ENCODE peak calls at places on chromosomes 3 and 15, in nine cellular contexts. K is H9; L is kidney epithelial cell; Y is stimulated activated CD4-positive, alpha-beta T cell treated with anti-CD3 and anti-CD28 coated beads, Interleukin-1b, Interleukin-23, amount 100 ng/mL, for 24 hours; E is tibial artery; W is iris pigment epithelial cell; N is heart right ventricle; I is NCI-H345; P is SJCRH30. O is an unnamed sample.

GRCh38 chr15:56052389-56053045 is 59.1 kb upstream of the NEDD4 start:
- DNase-seq in K (no peak), L (no peak), Y (no peak), E (no peak), W (peak), N (no peak), I (peak), P (no peak), O (peak)

GRCh38 chr15:26875476-26875850 is 8.6 kb downstream of the GABRA5 start:
- DNase-seq in K (no peak), L (no peak), Y (no peak), E (no peak), W (no peak), N (no peak), I (no peak), P (no peak), O (no peak)

GRCh38 chr15:38823272-38823671 is 258.7 kb upstream of the RASGRP1 start:
- DNase-seq in K (no peak), L (no peak), Y (no peak), E (no peak), W (no peak), N (no peak), I (no peak), P (no peak), O (no peak)

GRCh38 chr3:12336099-12336498 is 47.2 kb downstream of the PPARG start:
- DNase-seq in K (no peak), L (no peak), Y (no peak), E (no peak), W (peak), N (no peak), I (no peak), P (no peak), O (no peak)

GRCh38 chr3:170221924-170222646 is at the start of gene PRKCI:
- DNase-seq in K (peak), L (peak), Y (peak), E (peak), W (peak), N (peak), I (peak), P (peak), O (peak)

GRCh38 chr15:37015476-37015875 is 84.9 kb downstream of the MEIS2 start:
- DNase-seq in K (no peak), L (no peak), Y (no peak), E (no peak), W (no peak), N (no peak), I (no peak), P (no peak), O (no peak)

GRCh38 chr3:71360170-71360569 is 223.4 kb downstream of the FOXP1 start:
- DNase-seq in K (no peak), L (peak), Y (no peak), E (no peak), W (no peak), N (no peak), I (no peak), P (no peak), O (no peak)

GRCh38 chr15:49558924-49559323 is 61.7 kb downstream of the FAM227B start:
- DNase-seq in K (no peak), L (no peak), Y (no peak), E (no peak), W (peak), N (no peak), I (no peak), P (no peak), O (no peak)

GRCh38 chr15:58440922-58441321 is 9.1 kb downstream of the LIPC start:
- DNase-seq in K (no peak), L (no peak), Y (no peak), E (no peak), W (no peak), N (no peak), I (no peak), P (no peak), O (peak)

GRCh38 chr3:36784012-36784763 is 19.8 kb upstream of the DCLK3 start:
- DNase-seq in K (no peak), L (no peak), Y (no peak), E (no peak), W (no peak), N (no peak), I (no peak), P (no peak), O (no peak)

GRCh38 chr3:118781879-118782278 is 252.8 kb downstream of the IGSF11 start:
- DNase-seq in K (no peak), L (no peak), Y (no peak), E (no peak), W (no peak), N (no peak), I (no peak), P (no peak), O (no peak)

GRCh38 chr3:154074966-154075365 is 46.2 kb upstream of the ARHGEF26 start:
- DNase-seq in K (no peak), L (no peak), Y (no peak), E (no peak), W (no peak), N (no peak), I (no peak), P (no peak), O (no peak)

GRCh38 chr3:22713936-22714335 is 489.2 kb upstream of the UBE2E2 start:
- DNase-seq in K (no peak), L (peak), Y (no peak), E (no peak), W (peak), N (no peak), I (no peak), P (no peak), O (peak)

GRCh38 chr15:64635486-64635815 is 139.9 kb downstream of the RBPMS2 start:
- DNase-seq in K (no peak), L (peak), Y (no peak), E (peak), W (peak), N (peak), I (no peak), P (no peak), O (peak)